ENCODE peak calls at places on chromosomes 1 and 21, in seven cellular contexts. W is OCI-LY7; E is psoas muscle; S is endodermal cell; X is transverse colon; O is CD8-positive, alpha-beta T cell; A is GM12878. U is an unnamed sample.

GRCh38 chr1:32988665-32989064 is 24.1 kb upstream of the RNF19B start:
- DNase-seq in O (no peak), W (no peak), S (no peak), X (no peak), A (no peak), E (peak; percentile 37), U (no peak)

GRCh38 chr1:223765719-223766340 is 53.5 kb downstream of the CAPN2 start:
- DNase-seq in X (no peak), W (no peak), S (no peak), O (no peak), A (no peak), E (no peak), U (peak; percentile 56)

GRCh38 chr1:106814418-106814817 is 242.1 kb upstream of the PRMT6 start:
- DNase-seq in X (no peak), E (no peak), W (no peak), A (no peak), O (no peak), S (no peak), U (no peak)

GRCh38 chr1:27042670-27043069 is 30.0 kb upstream of the TENT5B start:
- DNase-seq in X (no peak), W (no peak), E (no peak), S (no peak), A (no peak), O (no peak), U (no peak)

GRCh38 chr1:76095800-76096199 is 21.3 kb downstream of the ST6GALNAC3 start:
- DNase-seq in X (no peak), O (no peak), S (peak; percentile 85), W (no peak), E (no peak), A (no peak), U (no peak)

GRCh38 chr21:36048357-36048756 is 12.0 kb downstream of the SETD4 start:
- DNase-seq in A (no peak), E (no peak), O (no peak), W (no peak), X (no peak), S (no peak), U (no peak)

GRCh38 chr1:78607334-78607927 is 12.8 kb upstream of the IFI44L start:
- DNase-seq in O (no peak), E (no peak), X (no peak), A (no peak), W (peak; percentile 3), S (no peak), U (no peak)

GRCh38 chr1:218409946-218410510 is 64.9 kb downstream of the TGFB2 start:
- DNase-seq in X (no peak), W (no peak), O (no peak), E (no peak), S (no peak), A (no peak), U (no peak)

GRCh38 chr1:58683519-58683918 is 16.3 kb downstream of the MYSM1 start:
- DNase-seq in S (no peak), X (no peak), A (no peak), W (no peak), E (no peak), O (no peak), U (no peak)

GRCh38 chr1:2534775-2535387 is 4.8 kb upstream of the HES5 start:
- DNase-seq in X (peak; percentile 63), W (peak; percentile 15), O (no peak), S (peak; percentile 81), A (no peak), E (no peak), U (no peak)

GRCh38 chr1:105591681-105592080 is 1464.8 kb upstream of the PRMT6 start:
- DNase-seq in A (no peak), S (no peak), O (no peak), W (no peak), X (no peak), E (no peak), U (no peak)

GRCh38 chr1:117671781-117672501 is 66.1 kb downstream of the TENT5C start:
- DNase-seq in S (peak; percentile 84), E (peak; percentile 76), X (peak; percentile 67), O (no peak), A (no peak), W (no peak), U (peak; percentile 79)

GRCh38 chr1:24992761-24993211 is 62.7 kb upstream of the RUNX3 start:
- DNase-seq in S (no peak), X (no peak), E (no peak), W (no peak), O (no peak), A (no peak), U (no peak)

GRCh38 chr1:36392836-36393235 is 4.9 kb downstream of the LSM10 start:
- DNase-seq in A (no peak), X (no peak), O (no peak), E (no peak), S (no peak), W (no peak), U (no peak)

GRCh38 chr1:61523219-61523618 is 201.7 kb downstream of the TM2D1 start:
- DNase-seq in A (no peak), S (no peak), X (no peak), E (no peak), W (no peak), O (no peak), U (no peak)

GRCh38 chr1:61518670-61519400 is 206.1 kb downstream of the TM2D1 start:
- DNase-seq in W (no peak), S (no peak), O (no peak), A (no peak), E (no peak), X (no peak), U (no peak)

GRCh38 chr1:61517345-61517744 is 207.6 kb downstream of the TM2D1 start:
- DNase-seq in W (no peak), E (no peak), A (no peak), X (no peak), S (no peak), O (no peak), U (no peak)

GRCh38 chr1:61515096-61515495 is 209.8 kb downstream of the TM2D1 start:
- DNase-seq in E (no peak), X (no peak), O (no peak), S (no peak), A (no peak), W (no peak), U (no peak)

DNA sequence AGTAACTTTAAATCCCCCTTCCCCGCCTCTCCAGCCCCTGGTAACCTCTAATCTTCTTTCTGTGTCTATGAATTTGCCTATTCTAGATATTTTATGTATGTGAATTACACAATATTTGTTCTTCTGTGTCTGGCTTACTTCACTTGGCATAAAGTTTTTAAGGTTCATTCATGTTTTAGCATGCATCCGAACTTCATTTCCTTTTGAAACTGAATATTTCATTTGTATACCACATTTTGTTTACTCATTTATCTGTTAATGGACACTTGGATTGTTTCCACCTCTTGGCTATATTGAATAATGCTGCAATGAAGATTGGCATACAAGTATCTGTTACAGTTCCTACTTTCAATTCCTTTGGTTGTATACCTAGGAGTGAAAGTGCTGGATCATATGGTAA is 205.3 kb downstream of the TM2D1 start:
- DNase-seq in E (no peak), O (no peak), A (no peak), S (no peak), W (no peak), X (no peak), U (no peak)
- TF ChIP-seq CTCF in E (no peak), O (no peak), A (no peak), S (no peak), W (no peak), X (no peak), U (no peak)

GRCh38 chr1:16156848-16157495 is 1.1 kb upstream of the EPHA2 start:
- DNase-seq in A (no peak), E (no peak), W (no peak), O (no peak), S (peak; percentile 74), X (no peak), U (no peak)
- H3K27ac ChIP-seq in A (no peak overlapping the region), E (peak overlapping the region; percentile 72), W (no peak overlapping the region), O (no peak overlapping the region), S (no peak overlapping the region), X (peak overlapping the region; percentile 95), U (peak overlapping the region; percentile 90)

GRCh38 chr1:202659974-202660373 is 50.3 kb downstream of the SYT2 start:
- DNase-seq in A (no peak), W (no peak), X (no peak), E (no peak), S (no peak), O (no peak), U (no peak)
- H3K4me3 ChIP-seq in A (no peak overlapping the region), W (no peak overlapping the region), X (no peak overlapping the region), E (no peak overlapping the region), S (no peak overlapping the region), O (no peak overlapping the region), U (no peak overlapping the region)

GRCh38 chr1:156279837-156280236 is 2.8 kb downstream of the SMG5 start:
- DNase-seq in W (no peak), S (no peak), A (no peak), E (no peak), O (no peak), X (no peak), U (no peak)

GRCh38 chr1:156284112-156284511 is at the start of gene TMEM79:
- DNase-seq in S (no peak), W (no peak), A (no peak), O (no peak), X (peak; percentile 40), E (no peak), U (no peak)

GRCh38 chr1:156282479-156283222 is at the start of gene SMG5:
- DNase-seq in W (peak; percentile 99), X (peak; percentile 97), O (peak; percentile 91), A (peak; percentile 96), S (peak; percentile 98), E (peak; percentile 97), U (peak; percentile 97)

GRCh38 chr1:156282143-156282478 is 514 bp downstream of the SMG5 start:
- DNase-seq in O (no peak), S (no peak), W (no peak), A (no peak), X (no peak), E (no peak), U (no peak)

GRCh38 chr1:156281281-156282142 is 1.1 kb downstream of the SMG5 start:
- DNase-seq in S (no peak), W (peak; percentile 69), O (no peak), E (peak; percentile 74), A (no peak), X (no peak), U (no peak)
- TF ChIP-seq CTCF in S (no peak), W (peak; percentile 38), O (no peak), E (no peak), A (peak; percentile 4), X (no peak), U (no peak)

GRCh38 chr21:31500976-31501375 is 156.9 kb upstream of the TIAM1 start:
- DNase-seq in S (no peak), O (no peak), A (no peak), X (no peak), E (no peak), W (no peak), U (no peak)
- H3K27ac ChIP-seq in S (no peak overlapping the region), O (no peak overlapping the region), A (no peak overlapping the region), X (no peak overlapping the region), E (no peak overlapping the region), W (no peak overlapping the region), U (no peak overlapping the region)

GRCh38 chr1:15833069-15833679 is 14.3 kb upstream of the SPEN start:
- DNase-seq in A (no peak), E (peak; percentile 65), O (peak; percentile 27), X (peak; percentile 72), S (peak; percentile 52), W (no peak), U (no peak)
- H3K4me3 ChIP-seq in A (peak overlapping the region; percentile 87), E (peak overlapping the region; percentile 92), O (peak overlapping the region; percentile 83), X (peak overlapping the region; percentile 64), S (peak overlapping the region; percentile 94), W (peak overlapping the region; percentile 75), U (peak overlapping the region; percentile 84)

U was measured in coronary artery.